ENCODE peak calls at places on chromosomes 6 and 20, in four cellular contexts. One of them, this sample, is unnamed.

GRCh38 chr6:157840776-157841175 is 17.7 kb downstream of the SNX9 start:
- DNase-seq in HL-60: no peak
- DNase-seq in K562: peak
- DNase-seq in GM12878: no peak
- DNase-seq in this sample: no peak

GRCh38 chr6:136069119-136069518 is 181.0 kb downstream of the MTFR2 start:
- DNase-seq in HL-60: no peak
- DNase-seq in K562: no peak
- DNase-seq in GM12878: no peak
- DNase-seq in this sample: no peak

GRCh38 chr6:151961809-151962208 is 154.3 kb downstream of the ESR1 start:
- DNase-seq in HL-60: no peak
- DNase-seq in K562: no peak
- DNase-seq in GM12878: no peak
- DNase-seq in this sample: no peak

GRCh38 chr6:25192562-25192961 is 86.6 kb upstream of the CARMIL1 start:
- DNase-seq in HL-60: no peak
- DNase-seq in K562: no peak
- DNase-seq in GM12878: no peak
- DNase-seq in this sample: no peak

GRCh38 chr6:39543950-39544349 is 181.3 kb downstream of the KIF6 start:
- DNase-seq in HL-60: no peak
- DNase-seq in K562: no peak
- DNase-seq in GM12878: no peak
- DNase-seq in this sample: no peak

GRCh38 chr6:44010411-44011349 is 116.6 kb downstream of the MRPL14 start:
- DNase-seq in HL-60: peak
- DNase-seq in K562: no peak
- DNase-seq in GM12878: no peak
- DNase-seq in this sample: no peak

GRCh38 chr6:145187491-145188206 is 547.7 kb downstream of the EPM2A start:
- DNase-seq in HL-60: no peak
- DNase-seq in K562: no peak
- DNase-seq in GM12878: no peak
- DNase-seq in this sample: no peak

GRCh38 chr20:47809561-47809960 is 24.3 kb upstream of the SULF2 start:
- DNase-seq in HL-60: no peak
- DNase-seq in K562: no peak
- DNase-seq in GM12878: no peak
- DNase-seq in this sample: no peak

GRCh38 chr6:1910621-1911407 is 301.1 kb downstream of the FOXC1 start:
- DNase-seq in HL-60: no peak
- DNase-seq in K562: no peak
- DNase-seq in GM12878: no peak
- DNase-seq in this sample: no peak

GRCh38 chr20:63292292-63292701 is 689 bp upstream of the COL20A1 start:
- DNase-seq in HL-60: no peak
- DNase-seq in K562: no peak
- DNase-seq in GM12878: no peak
- DNase-seq in this sample: no peak

GRCh38 chr6:53847796-53848314 is 53.0 kb downstream of the LRRC1 start:
- DNase-seq in HL-60: no peak
- DNase-seq in K562: no peak
- DNase-seq in GM12878: no peak
- DNase-seq in this sample: no peak

GRCh38 chr6:163392533-163392932 is 22.0 kb upstream of the QKI start:
- DNase-seq in HL-60: no peak
- DNase-seq in K562: peak
- DNase-seq in GM12878: no peak
- DNase-seq in this sample: no peak

GRCh38 chr6:104525677-104526322 is 333.9 kb downstream of the HACE1 start:
- DNase-seq in HL-60: peak
- DNase-seq in K562: peak
- DNase-seq in GM12878: peak
- DNase-seq in this sample: peak

GRCh38 chr20:44188752-44189151 is 1.8 kb upstream of the JPH2 start:
- DNase-seq in HL-60: peak
- DNase-seq in K562: no peak
- DNase-seq in GM12878: no peak
- DNase-seq in this sample: no peak

GRCh38 chr6:17311595-17312311 is 30.6 kb downstream of the RBM24 start:
- DNase-seq in HL-60: no peak
- DNase-seq in K562: peak
- DNase-seq in GM12878: no peak
- DNase-seq in this sample: no peak

GRCh38 chr6:39029156-39030011 is 19.2 kb upstream of the GLP1R start:
- DNase-seq in HL-60: peak
- DNase-seq in K562: peak
- DNase-seq in GM12878: no peak
- DNase-seq in this sample: peak

GRCh38 chr20:57898332-57898731 is 188.5 kb upstream of the PMEPA1 start:
- DNase-seq in HL-60: no peak
- DNase-seq in K562: no peak
- DNase-seq in GM12878: no peak
- DNase-seq in this sample: no peak

GRCh38 chr6:22899446-22899845 is 330.1 kb downstream of the HDGFL1 start:
- DNase-seq in HL-60: no peak
- DNase-seq in K562: no peak
- DNase-seq in GM12878: no peak
- DNase-seq in this sample: no peak

GRCh38 chr6:166720859-166721258 is 93.8 kb upstream of the RPS6KA2 start:
- DNase-seq in HL-60: no peak
- DNase-seq in K562: no peak
- DNase-seq in GM12878: no peak
- DNase-seq in this sample: no peak

GRCh38 chr6:143596857-143597256 is 80.9 kb upstream of the PHACTR2 start:
- DNase-seq in HL-60: no peak
- DNase-seq in K562: no peak
- DNase-seq in GM12878: no peak
- DNase-seq in this sample: no peak

GRCh38 chr6:106792536-106793236 is 163.3 kb downstream of the QRSL1 start:
- DNase-seq in HL-60: no peak
- DNase-seq in K562: no peak
- DNase-seq in GM12878: no peak
- DNase-seq in this sample: no peak

GRCh38 chr6:131779304-131779703 is 28.5 kb upstream of the ENPP1 start:
- DNase-seq in HL-60: no peak
- DNase-seq in K562: no peak
- DNase-seq in GM12878: no peak
- DNase-seq in this sample: no peak
- TF ChIP-seq SPI1 in HL-60: no peak
- TF ChIP-seq SPI1 in K562: no peak
- TF ChIP-seq SPI1 in GM12878: no peak
- TF ChIP-seq SPI1 in this sample: no peak

DNA sequence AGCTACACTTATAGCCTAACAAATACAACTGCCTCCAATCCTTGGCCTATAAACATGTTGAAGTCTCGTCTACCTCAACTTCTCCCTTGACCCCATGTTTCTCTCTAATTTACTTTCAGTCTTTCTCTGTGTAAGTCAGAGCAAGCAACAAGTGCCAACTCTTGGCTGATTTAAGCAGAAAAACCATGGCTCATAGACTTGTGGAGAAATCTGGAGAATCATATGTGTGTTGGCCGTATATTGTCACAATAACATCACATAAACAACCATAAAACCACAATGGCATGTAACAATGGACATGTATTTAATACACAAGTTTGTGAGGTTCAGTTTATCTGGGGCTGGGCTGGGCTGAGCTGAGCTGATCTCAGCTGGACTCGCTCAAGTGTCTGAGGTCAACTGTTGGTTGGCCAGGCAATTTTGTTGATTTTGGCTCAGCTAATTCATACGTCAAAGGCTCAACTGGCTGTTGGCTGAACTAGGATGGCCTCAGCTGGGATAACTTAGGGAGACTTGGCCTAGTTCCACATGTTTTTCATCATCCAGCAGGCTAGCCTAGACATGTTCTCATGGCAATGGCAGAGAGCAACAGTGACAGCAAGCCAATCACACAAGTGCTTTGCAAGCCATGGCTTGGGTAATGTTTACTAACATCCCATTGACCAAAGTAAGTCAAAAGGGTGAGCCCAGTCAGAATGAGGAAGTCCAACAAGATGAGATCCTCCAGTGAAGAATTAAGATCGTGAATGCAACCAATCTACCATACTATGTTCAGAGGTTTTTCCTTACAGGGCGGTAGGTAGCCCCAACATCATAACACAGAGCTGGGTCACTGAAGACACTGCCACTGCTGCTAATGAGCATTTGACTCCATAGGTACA is 12.9 kb upstream of the TBC1D22B start:
- DNase-seq in HL-60: peak
- DNase-seq in K562: peak
- DNase-seq in GM12878: no peak
- DNase-seq in this sample: no peak
- TF ChIP-seq SPI1 in HL-60: peak
- TF ChIP-seq SPI1 in K562: peak
- TF ChIP-seq SPI1 in GM12878: peak
- TF ChIP-seq SPI1 in this sample: peak

DNA sequence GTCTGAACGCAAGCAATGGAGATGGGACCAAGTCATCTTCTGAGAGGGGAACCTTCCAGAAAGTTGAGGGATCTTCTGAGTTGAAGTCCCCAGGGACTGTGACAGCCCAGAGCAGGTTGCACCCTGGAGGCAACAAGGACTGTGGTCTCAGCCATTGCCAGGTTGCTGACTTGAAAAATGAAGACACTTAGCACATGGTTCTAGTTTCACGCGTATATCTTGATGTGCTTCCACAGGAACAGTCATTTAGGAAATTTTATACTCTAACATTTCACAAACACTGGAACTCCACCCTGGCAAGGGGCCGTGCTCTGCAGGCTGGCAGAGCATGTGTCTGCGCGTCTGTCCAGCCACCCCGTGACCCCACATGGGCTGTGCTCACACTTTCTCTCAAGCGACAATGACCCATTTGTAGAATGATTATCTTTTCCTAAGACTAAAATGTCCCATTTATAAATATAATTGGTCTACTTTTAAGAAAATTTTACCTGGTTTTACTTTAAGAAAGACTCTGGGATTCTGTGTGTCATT is 157.0 kb downstream of the ERMARD start:
- DNase-seq in HL-60: no peak
- DNase-seq in K562: no peak
- DNase-seq in GM12878: no peak
- DNase-seq in this sample: no peak
- TF ChIP-seq SPI1 in HL-60: no peak
- TF ChIP-seq SPI1 in K562: no peak
- TF ChIP-seq SPI1 in GM12878: no peak
- TF ChIP-seq SPI1 in this sample: no peak

DNA sequence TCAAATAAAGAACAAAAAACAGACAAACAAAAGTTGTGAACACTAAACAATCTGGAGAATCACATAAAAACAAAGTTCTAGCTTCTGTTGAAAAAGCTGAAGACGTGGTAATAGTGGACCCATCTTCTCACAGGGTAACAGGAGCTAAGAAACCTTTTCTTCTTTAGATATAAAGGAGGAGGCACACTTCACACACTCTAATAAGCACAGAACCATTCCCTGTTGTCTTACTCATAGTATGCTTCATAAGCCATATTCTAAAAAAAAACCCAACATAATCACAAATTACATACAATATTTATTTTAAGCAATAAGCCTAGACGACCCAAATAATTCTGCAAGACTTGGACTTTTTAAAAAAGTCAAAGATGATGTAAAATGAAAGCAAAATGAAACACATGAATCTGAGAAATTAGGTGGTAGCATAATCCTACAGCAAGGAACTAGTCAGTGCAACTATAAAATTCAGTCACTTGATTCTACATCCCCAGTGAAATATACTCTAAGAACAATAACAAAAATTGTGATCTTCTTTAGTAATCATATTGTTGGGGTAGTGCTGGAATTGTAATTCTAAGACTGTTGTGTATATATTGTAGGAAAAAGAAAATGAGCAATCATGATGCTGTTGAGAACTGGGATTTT is 15.6 kb downstream of the SRPK1 start:
- DNase-seq in HL-60: no peak
- DNase-seq in K562: no peak
- DNase-seq in GM12878: no peak
- DNase-seq in this sample: no peak
- TF ChIP-seq SPI1 in HL-60: no peak
- TF ChIP-seq SPI1 in K562: no peak
- TF ChIP-seq SPI1 in GM12878: no peak
- TF ChIP-seq SPI1 in this sample: no peak

GRCh38 chr6:6169141-6169540 is 151.3 kb downstream of the F13A1 start:
- DNase-seq in HL-60: no peak
- DNase-seq in K562: no peak
- DNase-seq in GM12878: no peak
- DNase-seq in this sample: no peak
- TF ChIP-seq SPI1 in HL-60: no peak
- TF ChIP-seq SPI1 in K562: no peak
- TF ChIP-seq SPI1 in GM12878: no peak
- TF ChIP-seq SPI1 in this sample: no peak

GRCh38 chr6:155066371-155066770 is 71.3 kb downstream of the TIAM2 start:
- DNase-seq in HL-60: no peak
- DNase-seq in K562: no peak
- DNase-seq in GM12878: no peak
- DNase-seq in this sample: no peak
- TF ChIP-seq SPI1 in HL-60: no peak
- TF ChIP-seq SPI1 in K562: no peak
- TF ChIP-seq SPI1 in GM12878: no peak
- TF ChIP-seq SPI1 in this sample: no peak

GRCh38 chr6:134035823-134036296 is 16.6 kb downstream of the SLC2A12 start:
- DNase-seq in HL-60: no peak
- DNase-seq in K562: no peak
- DNase-seq in GM12878: peak
- DNase-seq in this sample: no peak
- TF ChIP-seq SPI1 in HL-60: no peak
- TF ChIP-seq SPI1 in K562: no peak
- TF ChIP-seq SPI1 in GM12878: no peak
- TF ChIP-seq SPI1 in this sample: no peak

DNA sequence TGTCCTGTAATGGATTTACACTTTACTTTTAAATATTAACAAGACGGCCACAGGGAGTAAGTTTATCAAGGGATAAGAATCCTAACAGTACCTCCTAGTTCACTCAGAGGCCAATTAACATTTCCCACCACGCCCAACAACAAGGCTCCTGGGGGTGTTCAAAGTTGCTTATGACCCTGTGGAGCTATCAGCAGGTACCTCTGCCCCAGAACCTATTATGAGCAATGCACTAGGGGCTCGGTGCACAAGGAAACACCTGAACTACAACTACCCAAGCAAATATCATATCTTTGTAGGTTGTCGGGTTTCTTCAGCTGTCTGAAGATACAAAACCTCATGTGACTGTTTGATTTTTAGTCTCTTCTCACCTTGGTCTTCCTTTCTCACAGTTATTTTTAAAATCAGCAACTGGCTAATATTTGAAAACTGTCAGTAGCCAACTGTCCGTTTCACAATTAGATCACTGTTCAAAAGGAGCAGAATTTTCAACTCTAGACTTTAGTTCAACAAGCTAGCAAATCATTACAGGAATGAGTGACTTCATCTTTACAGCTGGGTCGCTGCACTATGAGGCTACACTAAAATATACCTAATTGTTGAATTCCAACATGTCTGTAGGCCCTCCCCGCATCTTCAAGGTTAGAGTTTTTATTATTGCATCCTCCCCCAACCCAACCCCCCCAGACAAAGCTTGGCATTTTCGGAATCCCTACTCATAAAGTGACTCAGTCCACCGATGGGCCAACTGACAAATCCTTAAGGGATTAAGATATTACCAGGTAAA is 38.1 kb downstream of the B4GALT5 start:
- DNase-seq in HL-60: no peak
- DNase-seq in K562: peak
- DNase-seq in GM12878: peak
- DNase-seq in this sample: no peak
- TF ChIP-seq SPI1 in HL-60: no peak
- TF ChIP-seq SPI1 in K562: no peak
- TF ChIP-seq SPI1 in GM12878: no peak
- TF ChIP-seq SPI1 in this sample: no peak